ENCODE peak calls at places on chromosome 21, in six cellular contexts. C, B, Z, X, H and Y are unnamed samples.

GRCh38 chr21:33831962-33832659 is 83.5 kb downstream of the ATP5PO start:
- DNase-seq in C (no peak), B (no peak), Z (no peak), X (no peak), H (no peak), Y (no peak)

GRCh38 chr21:31732891-31733520 is 1.1 kb upstream of the SCAF4 start:
- DNase-seq in C (no peak), B (no peak), Z (peak), X (no peak), H (peak), Y (no peak)

GRCh38 chr21:38766987-38767722 is 38.6 kb upstream of the ETS2 start:
- DNase-seq in C (peak), B (peak), Z (no peak), X (peak), H (peak), Y (no peak)

GRCh38 chr21:44349847-44350772 is 3.3 kb upstream of the TRPM2 start:
- DNase-seq in C (no peak), B (no peak), Z (no peak), X (no peak), H (no peak), Y (no peak)

GRCh38 chr21:39441502-39442475 is 3.8 kb downstream of the LCA5L start:
- DNase-seq in C (peak), B (peak), Z (peak), X (peak), H (peak), Y (peak)

GRCh38 chr21:44578371-44579055 is 1.9 kb downstream of the KRTAP10-5 start:
- DNase-seq in C (no peak), B (no peak), Z (no peak), X (no peak), H (no peak), Y (no peak)

GRCh38 chr21:35168702-35169101 is 119.6 kb upstream of the RUNX1 start:
- DNase-seq in C (no peak), B (no peak), Z (no peak), X (no peak), H (no peak), Y (peak)

GRCh38 chr21:46056450-46056903 is 41.4 kb upstream of the COL6A2 start:
- DNase-seq in C (no peak), B (no peak), Z (peak), X (no peak), H (no peak), Y (no peak)

GRCh38 chr21:44952116-44952928 is 12.5 kb downstream of the SLX9 start:
- DNase-seq in C (no peak), B (no peak), Z (no peak), X (no peak), H (no peak), Y (no peak)

GRCh38 chr21:36097427-36098230 is 27.8 kb downstream of the CBR1 start:
- DNase-seq in C (no peak), B (peak), Z (peak), X (peak), H (no peak), Y (no peak)

GRCh38 chr21:26719750-26720149 is 125.5 kb downstream of the ADAMTS1 start:
- DNase-seq in C (no peak), B (no peak), Z (no peak), X (no peak), H (no peak), Y (no peak)